ENCODE peak calls at places on chromosomes 6 and 20, in five cellular contexts. P, I, G, D and S are unnamed samples.

GRCh38 chr6:44188819-44189218 is 27.9 kb upstream of the MYMX start:
- DNase-seq in P (no peak), I (no peak), G (peak; percentile 59), D (no peak), S (no peak)

GRCh38 chr6:36098253-36098919 is 31.9 kb upstream of the MAPK13 start:
- DNase-seq in P (no peak), I (no peak), G (no peak), D (no peak), S (no peak)

GRCh38 chr20:21393142-21393541 is 4.2 kb downstream of the NKX2-4 start:
- DNase-seq in P (no peak), I (no peak), G (no peak), D (no peak), S (no peak)

GRCh38 chr20:46001498-46001897 is 7.2 kb upstream of the MMP9 start:
- DNase-seq in P (no peak), I (no peak), G (no peak), D (no peak), S (no peak)

GRCh38 chr20:31604567-31605030 is 490 bp upstream of the ID1 start:
- DNase-seq in P (no peak), I (no peak), G (peak; percentile 48), D (no peak), S (no peak)

GRCh38 chr6:70314240-70314639 is 11.4 kb upstream of the COL9A1 start:
- DNase-seq in P (no peak), I (no peak), G (no peak), D (no peak), S (no peak)

GRCh38 chr20:63734946-63735858 is 1.3 kb upstream of the LIME1 start:
- DNase-seq in P (no peak), I (no peak), G (no peak), D (no peak), S (no peak)

GRCh38 chr6:17280552-17281090 is 540 bp upstream of the RBM24 start:
- DNase-seq in P (peak; percentile 19), I (peak; percentile 2), G (no peak), D (peak; percentile 46), S (no peak)

GRCh38 chr20:45052698-45053440 is 48.1 kb downstream of the KCNS1 start:
- DNase-seq in P (peak; percentile 30), I (no peak), G (no peak), D (no peak), S (no peak)

GRCh38 chr6:151675746-151676459 is 131.6 kb upstream of the ESR1 start:
- DNase-seq in P (peak; percentile 63), I (peak; percentile 36), G (peak; percentile 64), D (peak; percentile 35), S (peak; percentile 43)

GRCh38 chr6:3471711-3472110 is 14.9 kb upstream of the SLC22A23 start:
- DNase-seq in P (peak; percentile 40), I (no peak), G (no peak), D (no peak), S (no peak)

GRCh38 chr6:7050911-7051779 is 56.6 kb upstream of the RREB1 start:
- DNase-seq in P (peak; percentile 88), I (no peak), G (no peak), D (peak; percentile 33), S (peak; percentile 40)